ENCODE peak calls at places on chromosomes 7 and 10, in nine cellular contexts. Y is neural crest cell, W is PC-3, D is WERI-Rb-1, S is WTC11, Z is lung, X is mesothelial cell of epicardium, I is glutamatergic neuron, B is heart left ventricle. E is an unnamed sample.

GRCh38 chr10:63554666-63555065 is 33.5 kb downstream of the REEP3 start:
- DNase-seq in I (no peak), Y (no peak), W (peak), S (no peak), B (no peak), Z (no peak), X (no peak), D (no peak), E (no peak)

GRCh38 chr7:56447864-56448693 is 331.9 kb upstream of the NUPR2 start:
- DNase-seq in S (no peak), Y (no peak), W (no peak), I (no peak), B (no peak), X (no peak), Z (no peak), D (no peak), E (no peak)

GRCh38 chr10:7932301-7933036 is 114.2 kb downstream of the TAF3 start:
- DNase-seq in Z (no peak), Y (no peak), D (no peak), S (no peak), X (no peak), B (no peak), I (no peak), W (no peak), E (no peak)

GRCh38 chr7:158828343-158829020 is 827 bp downstream of the ESYT2 start:
- DNase-seq in Y (peak), I (peak), X (peak), D (peak), W (no peak), S (peak), B (peak), Z (peak), E (no peak)

GRCh38 chr7:92621026-92621540 is 30.9 kb upstream of the FAM133B start:
- DNase-seq in S (peak), D (peak), I (peak), B (peak), X (peak), Z (peak), W (peak), Y (peak), E (no peak)

GRCh38 chr7:79436378-79436777 is 17.1 kb downstream of the MAGI2 start:
- DNase-seq in W (peak), B (no peak), S (no peak), Y (no peak), I (no peak), D (no peak), X (no peak), Z (no peak), E (no peak)

GRCh38 chr7:138105216-138105615 is 29.0 kb downstream of the AKR1D1 start:
- DNase-seq in Z (no peak), W (peak), I (no peak), X (no peak), Y (no peak), B (no peak), D (no peak), S (no peak), E (no peak)

GRCh38 chr10:69828115-69828870 is 26.6 kb downstream of the COL13A1 start:
- DNase-seq in S (no peak), B (no peak), Z (no peak), I (no peak), Y (no peak), W (no peak), D (no peak), X (no peak), E (no peak)

GRCh38 chr10:15433850-15434537 is 62.9 kb upstream of the FAM171A1 start:
- DNase-seq in I (no peak), Y (peak), B (peak), Z (no peak), W (peak), X (no peak), S (no peak), D (no peak), E (no peak)

GRCh38 chr7:65307651-65308299 is 65.9 kb upstream of the ZNF92 start:
- DNase-seq in W (peak), I (peak), D (peak), Z (peak), X (peak), S (peak), Y (peak), B (peak), E (peak)

GRCh38 chr7:143492799-143493568 is 15.3 kb downstream of the TAS2R41 start:
- DNase-seq in W (no peak), Y (no peak), S (no peak), D (no peak), Z (no peak), X (no peak), B (no peak), I (no peak), E (no peak)

GRCh38 chr7:143493755-143494154 is 16.1 kb downstream of the TAS2R41 start:
- DNase-seq in D (no peak), X (no peak), Y (no peak), S (no peak), I (no peak), B (no peak), Z (no peak), W (no peak), E (no peak)

GRCh38 chr7:143490719-143491306 is 13.1 kb downstream of the TAS2R41 start:
- DNase-seq in B (no peak), I (no peak), X (no peak), W (peak), S (peak), Z (no peak), Y (no peak), D (peak), E (no peak)

GRCh38 chr7:143494622-143495021 is 16.9 kb downstream of the TAS2R41 start:
- DNase-seq in Z (no peak), Y (no peak), B (no peak), I (no peak), D (no peak), W (peak), S (no peak), X (no peak), E (no peak)

GRCh38 chr7:143492043-143492471 is 14.4 kb downstream of the TAS2R41 start:
- DNase-seq in Z (no peak), B (no peak), I (no peak), X (no peak), W (peak), S (no peak), D (no peak), Y (no peak), E (no peak)
- TF ChIP-seq CTCF in Z (no peak), B (no peak), I (no peak), X (no peak), W (no peak), S (no peak), D (no peak), Y (no peak), E (no peak)

GRCh38 chr7:130153251-130153908 is 51.8 kb downstream of the TMEM209 start:
- DNase-seq in S (no peak), X (no peak), B (no peak), D (no peak), Z (no peak), W (no peak), Y (no peak), I (no peak), E (no peak)

GRCh38 chr7:130154131-130154500 is 51.1 kb downstream of the TMEM209 start:
- DNase-seq in D (no peak), W (peak), B (no peak), Y (no peak), Z (peak), X (no peak), S (no peak), I (no peak), E (no peak)

GRCh38 chr7:130152270-130153141 is 52.7 kb downstream of the TMEM209 start:
- DNase-seq in I (no peak), X (no peak), D (no peak), B (no peak), S (no peak), W (no peak), Y (no peak), Z (no peak), E (no peak)

GRCh38 chr7:130156140-130156539 is 49.1 kb downstream of the TMEM209 start:
- DNase-seq in Y (no peak), Z (no peak), W (no peak), S (no peak), B (no peak), D (no peak), I (no peak), X (no peak), E (no peak)

DNA sequence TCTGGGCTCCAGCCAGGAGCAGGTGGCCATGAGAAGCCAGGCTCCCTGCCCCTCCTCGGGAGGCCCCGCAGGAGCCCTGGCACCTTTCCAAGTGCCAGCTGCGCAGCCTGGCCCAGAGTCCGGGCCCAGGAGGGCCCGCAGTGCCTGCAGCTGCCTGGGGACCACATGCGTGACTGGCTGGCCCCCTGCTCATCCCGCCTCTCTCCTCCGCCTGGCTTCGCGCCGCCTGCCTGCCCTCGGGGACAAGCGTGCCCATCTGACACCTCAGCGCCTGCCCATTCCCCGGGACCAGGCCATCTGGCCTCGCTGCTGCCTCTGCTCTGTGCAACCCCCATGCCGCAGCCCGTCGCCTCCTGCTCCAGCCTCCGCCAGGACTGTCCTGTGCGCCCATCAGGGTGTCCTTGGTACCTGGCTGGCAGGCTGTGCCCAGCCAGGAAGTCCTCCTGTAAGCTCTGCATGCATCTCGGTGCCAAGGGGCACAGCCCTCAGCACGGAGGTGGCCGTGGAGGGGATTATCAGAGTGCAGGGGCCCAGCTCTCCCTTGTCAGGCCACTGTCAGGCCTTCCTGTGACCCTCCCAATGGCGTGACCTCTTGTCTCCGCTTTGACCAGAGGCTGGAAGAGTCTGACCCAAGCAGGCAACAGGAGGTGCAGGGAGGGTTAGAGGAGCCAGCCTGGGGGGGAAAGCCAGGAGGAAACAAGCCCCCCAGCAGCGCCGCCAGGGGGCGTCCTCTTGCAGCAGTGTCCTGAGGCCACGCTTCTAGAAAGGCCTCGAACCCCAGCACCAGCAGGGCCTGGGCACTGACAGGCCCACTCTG is 50.5 kb downstream of the TMEM209 start:
- DNase-seq in S (peak), D (no peak), X (no peak), I (peak), Y (no peak), W (peak), Z (no peak), B (no peak), E (no peak)
- TF ChIP-seq CTCF in S (peak), D (peak), X (no peak), I (peak), Y (peak), W (peak), Z (no peak), B (peak), E (no peak)

GRCh38 chr10:51527806-51528205 is 171.6 kb downstream of the CSTF2T start:
- DNase-seq in Y (no peak), W (no peak), S (no peak), D (no peak), X (no peak), I (no peak), B (no peak), Z (no peak), E (no peak)
- TF ChIP-seq CTCF in Y (no peak), W (no peak), S (no peak), D (no peak), X (no peak), I (no peak), B (no peak), Z (no peak), E (no peak)

GRCh38 chr10:35611750-35612149 is 6.6 kb downstream of the GJD4 start:
- DNase-seq in Z (no peak), D (peak), I (no peak), X (no peak), S (peak), B (no peak), W (no peak), Y (no peak), E (no peak)
- TF ChIP-seq CTCF in Z (no peak), D (peak), I (no peak), X (no peak), S (no peak), B (no peak), W (peak), Y (no peak), E (no peak)

GRCh38 chr10:109343293-109343692 is 580.0 kb downstream of the XPNPEP1 start:
- DNase-seq in Z (no peak), D (no peak), Y (no peak), I (no peak), S (no peak), W (peak), X (no peak), B (no peak), E (no peak)
- TF ChIP-seq CTCF in Z (no peak), D (no peak), Y (no peak), I (no peak), S (no peak), W (no peak), X (no peak), B (no peak), E (no peak)

GRCh38 chr10:129617768-129618167 is 150.7 kb downstream of the MGMT start:
- DNase-seq in W (no peak), S (no peak), I (no peak), D (no peak), Y (no peak), Z (no peak), X (no peak), B (no peak), E (no peak)
- TF ChIP-seq CTCF in W (no peak), S (no peak), I (no peak), D (no peak), Y (no peak), Z (no peak), X (no peak), B (no peak), E (no peak)

GRCh38 chr10:122373713-122374112 is 795 bp upstream of the PLEKHA1 start:
- DNase-seq in I (no peak), B (no peak), Y (no peak), W (peak), S (no peak), Z (no peak), X (no peak), D (no peak), E (no peak)
- TF ChIP-seq CTCF in I (no peak), B (no peak), Y (no peak), W (no peak), S (no peak), Z (no peak), X (no peak), D (no peak), E (no peak)

E was measured in omental fat pad.